ENCODE peak calls at places on chromosomes 6 and 20, in four cellular contexts. One of them, this sample, is unnamed.

GRCh38 chr6:79984261-79984660 is 20.2 kb upstream of the TTK start:
- DNase-seq in anterior cingulate cortex: no peak
- DNase-seq in cardiac fibroblast: peak
- DNase-seq in activated T-cell treated with anti-CD3 and anti-CD28 coated beads, Interleukin-2, amount 50 U/mL, for 72 hours: peak
- DNase-seq in this sample: no peak

GRCh38 chr6:134678436-134678889 is 271.4 kb downstream of the ALDH8A1 start:
- DNase-seq in anterior cingulate cortex: peak
- DNase-seq in cardiac fibroblast: peak
- DNase-seq in activated T-cell treated with anti-CD3 and anti-CD28 coated beads, Interleukin-2, amount 50 U/mL, for 72 hours: no peak
- DNase-seq in this sample: no peak

GRCh38 chr6:131685266-131685780 is 15.9 kb downstream of the OR2A4 start:
- DNase-seq in anterior cingulate cortex: no peak
- DNase-seq in cardiac fibroblast: no peak
- DNase-seq in activated T-cell treated with anti-CD3 and anti-CD28 coated beads, Interleukin-2, amount 50 U/mL, for 72 hours: peak
- DNase-seq in this sample: peak

GRCh38 chr20:31551163-31551562 is 36.9 kb downstream of the HM13 start:
- DNase-seq in anterior cingulate cortex: no peak
- DNase-seq in cardiac fibroblast: no peak
- DNase-seq in activated T-cell treated with anti-CD3 and anti-CD28 coated beads, Interleukin-2, amount 50 U/mL, for 72 hours: no peak
- DNase-seq in this sample: no peak

GRCh38 chr20:33606114-33606771 is 55.9 kb upstream of the C20orf144 start:
- DNase-seq in anterior cingulate cortex: no peak
- DNase-seq in cardiac fibroblast: no peak
- DNase-seq in activated T-cell treated with anti-CD3 and anti-CD28 coated beads, Interleukin-2, amount 50 U/mL, for 72 hours: no peak
- DNase-seq in this sample: peak

GRCh38 chr6:43657221-43657802 is 12.5 kb downstream of the RSPH9 start:
- DNase-seq in anterior cingulate cortex: no peak
- DNase-seq in cardiac fibroblast: no peak
- DNase-seq in activated T-cell treated with anti-CD3 and anti-CD28 coated beads, Interleukin-2, amount 50 U/mL, for 72 hours: no peak
- DNase-seq in this sample: no peak

GRCh38 chr6:20875369-20875963 is 341.2 kb downstream of the CDKAL1 start:
- DNase-seq in anterior cingulate cortex: no peak
- DNase-seq in cardiac fibroblast: peak
- DNase-seq in activated T-cell treated with anti-CD3 and anti-CD28 coated beads, Interleukin-2, amount 50 U/mL, for 72 hours: no peak
- DNase-seq in this sample: peak

GRCh38 chr20:40497781-40498691 is 191.0 kb downstream of the MAFB start:
- DNase-seq in anterior cingulate cortex: no peak
- DNase-seq in cardiac fibroblast: peak
- DNase-seq in activated T-cell treated with anti-CD3 and anti-CD28 coated beads, Interleukin-2, amount 50 U/mL, for 72 hours: no peak
- DNase-seq in this sample: no peak

GRCh38 chr20:24773751-24774201 is 175.3 kb upstream of the CST7 start:
- DNase-seq in anterior cingulate cortex: no peak
- DNase-seq in cardiac fibroblast: peak
- DNase-seq in activated T-cell treated with anti-CD3 and anti-CD28 coated beads, Interleukin-2, amount 50 U/mL, for 72 hours: peak
- DNase-seq in this sample: no peak

This sample was measured in GM13976.